ENCODE peak calls at places on chromosomes 1 and 21, in eight cellular contexts. M is heart right ventricle, U is colonic mucosa, J is lower lobe of right lung, X is fibroblast of lung, F is thoracic aorta, K is PC-3, Z is OCI-LY7. A is an unnamed sample.
A peak's percentile ranks its signal among the peaks of the same experiment; 100 is the strongest.

GRCh38 chr1:71039666-71040262 is 7.9 kb downstream of the PTGER3 start:
- DNase-seq in M (no peak), U (no peak), J (no peak), X (no peak), F (no peak), K (no peak), Z (no peak), A (no peak)

GRCh38 chr1:26218906-26219494 is 15.0 kb upstream of the CEP85 start:
- DNase-seq in M (peak; percentile 57), U (no peak), J (no peak), X (no peak), F (no peak), K (no peak), Z (no peak), A (no peak)

GRCh38 chr1:30743584-30744059 is 14.0 kb downstream of the LAPTM5 start:
- DNase-seq in M (no peak), U (no peak), J (no peak), X (no peak), F (no peak), K (no peak), Z (peak; percentile 89), A (no peak)

GRCh38 chr1:111204211-111204883 is 3.9 kb upstream of the DENND2D start:
- DNase-seq in M (peak; percentile 54), U (peak; percentile 88), J (peak; percentile 89), X (no peak), F (no peak), K (no peak), Z (peak; percentile 76), A (no peak)

GRCh38 chr1:116628448-116628847 is 39.1 kb downstream of the IGSF3 start:
- DNase-seq in M (no peak), U (no peak), J (no peak), X (no peak), F (no peak), K (no peak), Z (no peak), A (no peak)

GRCh38 chr1:208455821-208456220 is 211.6 kb upstream of the PLXNA2 start:
- DNase-seq in M (no peak), U (no peak), J (no peak), X (no peak), F (no peak), K (peak; percentile 70), Z (no peak), A (no peak)

GRCh38 chr21:43343095-43343991 is 83.6 kb downstream of the SIK1 start:
- DNase-seq in M (no peak), U (peak; percentile 86), J (peak; percentile 94), X (no peak), F (no peak), K (peak; percentile 19), Z (no peak), A (no peak)

GRCh38 chr1:226626577-226626956 is 78.0 kb downstream of the STUM start:
- DNase-seq in M (peak; percentile 79), U (peak; percentile 65), J (peak; percentile 84), X (peak; percentile 75), F (peak; percentile 56), K (peak; percentile 88), Z (peak; percentile 77), A (peak; percentile 62)

GRCh38 chr1:150061632-150062101 is 5.9 kb upstream of the VPS45 start:
- DNase-seq in M (no peak), U (no peak), J (no peak), X (peak; percentile 97), F (peak; percentile 22), K (peak; percentile 94), Z (no peak), A (no peak)

GRCh38 chr1:42165511-42166210 is 1.1 kb upstream of the GUCA2A start:
- DNase-seq in M (peak; percentile 72), U (peak; percentile 96), J (peak; percentile 89), X (peak; percentile 30), F (no peak), K (peak; percentile 99), Z (no peak), A (peak; percentile 74)

GRCh38 chr21:43814215-43815106 is 25.1 kb downstream of the RRP1 start:
- DNase-seq in M (no peak), U (no peak), J (no peak), X (peak; percentile 6), F (no peak), K (no peak), Z (no peak), A (no peak)

GRCh38 chr1:73343947-73344346 is 854.0 kb downstream of the LRRIQ3 start:
- DNase-seq in M (no peak), U (no peak), J (no peak), X (no peak), F (no peak), K (no peak), Z (no peak), A (no peak)

GRCh38 chr1:155983191-155984023 is 5.1 kb upstream of the ARHGEF2 start:
- DNase-seq in M (peak; percentile 72), U (no peak), J (no peak), X (peak; percentile 100), F (no peak), K (peak; percentile 70), Z (peak; percentile 85), A (peak; percentile 99)

GRCh38 chr21:40587786-40588353 is 259.1 kb downstream of the DSCAM start:
- DNase-seq in M (no peak), U (no peak), J (no peak), X (no peak), F (no peak), K (no peak), Z (no peak), A (no peak)

GRCh38 chr21:29334717-29335428 is 36.2 kb downstream of the BACH1 start:
- DNase-seq in M (no peak), U (no peak), J (no peak), X (peak; percentile 93), F (no peak), K (no peak), Z (no peak), A (peak; percentile 87)

GRCh38 chr1:94537254-94537653 is 4.3 kb downstream of the F3 start:
- DNase-seq in M (no peak), U (no peak), J (no peak), X (no peak), F (no peak), K (no peak), Z (no peak), A (no peak)
- H3K4me3 ChIP-seq in M (no peak overlapping the region), U (no peak overlapping the region), J (peak overlapping the region; percentile 79), X (peak overlapping the region; percentile 81), F (peak overlapping the region; percentile 20), K (no peak overlapping the region), Z (no peak overlapping the region), A (no peak overlapping the region)

GRCh38 chr1:225451840-225452515 is 24.1 kb upstream of the LBR start:
- DNase-seq in M (no peak), U (no peak), J (no peak), X (no peak), F (no peak), K (no peak), Z (no peak), A (no peak)
- TF ChIP-seq CTCF in M (no peak), U (no peak), J (no peak), X (no peak), F (no peak), K (peak; percentile 15), Z (no peak), A (no peak)

DNA sequence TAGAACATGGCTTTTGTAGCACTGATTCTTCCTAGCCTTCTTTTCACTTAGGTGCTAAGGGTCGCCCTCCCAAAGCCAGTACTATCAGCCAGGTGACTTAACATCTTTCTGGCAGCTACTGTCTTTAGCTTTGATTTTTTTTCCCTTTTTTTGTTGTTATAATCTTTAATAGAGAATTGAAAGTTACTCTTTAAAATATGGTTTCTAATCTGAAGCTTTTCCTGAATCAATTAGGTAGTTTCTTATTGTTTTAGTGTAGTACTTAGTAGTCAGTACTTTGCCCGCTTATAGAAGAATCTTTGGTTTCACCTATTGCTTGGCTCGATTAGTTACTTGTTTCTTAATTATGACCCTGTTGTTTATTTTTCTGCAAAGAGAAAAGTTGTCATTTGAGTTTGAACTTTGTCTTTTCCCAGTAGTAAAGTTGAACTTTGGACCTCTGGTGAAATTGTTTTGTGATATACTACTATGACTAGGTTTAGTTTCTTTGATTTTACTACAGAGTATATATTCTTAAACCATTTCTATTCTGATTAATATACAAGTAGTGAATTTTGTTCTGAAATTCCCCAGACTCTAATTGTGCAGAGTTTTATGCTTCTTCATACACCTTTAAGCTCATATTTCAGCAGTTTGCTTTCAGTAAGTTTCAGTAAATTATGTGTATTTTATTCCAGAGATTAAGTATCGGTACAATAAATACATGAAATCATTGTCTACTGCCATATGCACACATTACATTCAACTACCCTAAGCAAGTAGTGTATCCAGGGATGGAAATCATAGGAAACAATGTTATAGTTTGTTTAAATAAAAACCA is 3.9 kb downstream of the MAGI3 start:
- DNase-seq in M (no peak), U (no peak), J (no peak), X (no peak), F (no peak), K (no peak), Z (no peak), A (no peak)
- H3K4me1 ChIP-seq in M (peaks cover 3% of the 10 kb centered on the region), U (peaks cover 5% of the 10 kb centered on the region), J (peaks cover 4% of the 10 kb centered on the region), X (peaks cover 2% of the 10 kb centered on the region), F (peaks cover 29% of the 10 kb centered on the region), K (peaks cover 44% of the 10 kb centered on the region), Z (peaks cover 15% of the 10 kb centered on the region), A (peaks cover 9% of the 10 kb centered on the region)

DNA sequence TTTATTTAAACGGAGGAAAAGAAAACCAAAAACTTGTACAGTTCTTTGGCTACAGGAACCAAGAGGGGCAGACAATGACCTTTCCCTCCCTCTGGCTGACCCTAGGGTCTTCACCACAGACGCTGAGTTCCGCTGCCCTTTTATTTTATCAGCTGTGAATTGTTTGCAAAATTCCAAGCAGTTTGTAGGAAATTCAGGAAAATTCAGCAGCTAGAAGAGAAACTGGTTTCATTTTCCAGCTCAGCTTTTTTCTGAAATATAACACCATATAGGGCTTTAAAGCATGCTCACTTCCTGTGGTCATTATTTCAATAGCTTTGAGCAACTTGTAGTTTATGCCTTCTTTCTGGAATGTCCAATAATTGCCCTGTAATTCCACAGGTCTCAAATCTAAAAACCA is 5.5 kb upstream of the PIK3R3 start:
- DNase-seq in M (no peak), U (no peak), J (no peak), X (peak; percentile 72), F (no peak), K (no peak), Z (no peak), A (peak; percentile 65)
- H3K4me3 ChIP-seq in M (no peak overlapping the region), U (no peak overlapping the region), J (no peak overlapping the region), X (peak overlapping the region; percentile 44), F (peak overlapping the region; percentile 42), K (no peak overlapping the region), Z (no peak overlapping the region), A (no peak overlapping the region)

GRCh38 chr1:11979818-11980675 is at the start of gene MFN2:
- DNase-seq in M (peak; percentile 95), U (peak; percentile 97), J (peak; percentile 96), X (peak; percentile 97), F (peak; percentile 88), K (peak; percentile 96), Z (peak; percentile 93), A (peak; percentile 99)

GRCh38 chr1:11980676-11980972 is 380 bp downstream of the MFN2 start:
- DNase-seq in M (no peak), U (no peak), J (no peak), X (no peak), F (no peak), K (no peak), Z (no peak), A (no peak)

GRCh38 chr1:11982010-11982392 is 1.8 kb downstream of the MFN2 start:
- DNase-seq in M (no peak), U (no peak), J (no peak), X (peak; percentile 33), F (no peak), K (no peak), Z (no peak), A (no peak)

GRCh38 chr1:11979453-11979817 is 809 bp upstream of the MFN2 start:
- DNase-seq in M (no peak), U (no peak), J (peak; percentile 57), X (no peak), F (peak; percentile 9), K (no peak), Z (no peak), A (no peak)

GRCh38 chr1:11981378-11982009 is 1.2 kb downstream of the MFN2 start:
- DNase-seq in M (no peak), U (no peak), J (no peak), X (no peak), F (no peak), K (peak; percentile 88), Z (no peak), A (no peak)
- TF ChIP-seq CTCF in M (no peak), U (no peak), J (no peak), X (no peak), F (no peak), K (no peak), Z (no peak), A (no peak)

A was measured in cardiac muscle cell.